ENCODE peak calls at places on chromosomes 4 and X, in five cellular contexts. One of them, this sample, is unnamed.

GRCh38 chr4:10581022-10581421 is 103.5 kb downstream of the CLNK start:
- DNase-seq in adrenal gland: no peak
- DNase-seq in endothelial cell of umbilical vein: no peak
- DNase-seq in right atrium auricular region: no peak
- DNase-seq in brain microvascular endothelial cell: no peak
- DNase-seq in this sample: no peak

GRCh38 chrX:106959897-106960296 is 39.7 kb downstream of the CLDN2 start:
- DNase-seq in adrenal gland: no peak
- DNase-seq in endothelial cell of umbilical vein: peak; percentile 30
- DNase-seq in right atrium auricular region: no peak
- DNase-seq in brain microvascular endothelial cell: peak; percentile 31
- DNase-seq in this sample: no peak

GRCh38 chrX:130051176-130051845 is 59.0 kb downstream of the ELF4 start:
- DNase-seq in adrenal gland: no peak
- DNase-seq in endothelial cell of umbilical vein: no peak
- DNase-seq in right atrium auricular region: no peak
- DNase-seq in brain microvascular endothelial cell: no peak
- DNase-seq in this sample: no peak

GRCh38 chr4:84531689-84532088 is 32.6 kb upstream of the NKX6-1 start:
- DNase-seq in adrenal gland: no peak
- DNase-seq in endothelial cell of umbilical vein: no peak
- DNase-seq in right atrium auricular region: no peak
- DNase-seq in brain microvascular endothelial cell: no peak
- DNase-seq in this sample: no peak

GRCh38 chr4:159608434-159608833 is 505.6 kb downstream of the RAPGEF2 start:
- DNase-seq in adrenal gland: no peak
- DNase-seq in endothelial cell of umbilical vein: no peak
- DNase-seq in right atrium auricular region: no peak
- DNase-seq in brain microvascular endothelial cell: no peak
- DNase-seq in this sample: no peak

GRCh38 chrX:130224810-130225209 is 43.9 kb downstream of the ZNF280C start:
- DNase-seq in adrenal gland: no peak
- DNase-seq in endothelial cell of umbilical vein: no peak
- DNase-seq in right atrium auricular region: no peak
- DNase-seq in brain microvascular endothelial cell: no peak
- DNase-seq in this sample: no peak

GRCh38 chr4:141158219-141158618 is 24.9 kb upstream of the RNF150 start:
- DNase-seq in adrenal gland: no peak
- DNase-seq in endothelial cell of umbilical vein: peak; percentile 37
- DNase-seq in right atrium auricular region: no peak
- DNase-seq in brain microvascular endothelial cell: no peak
- DNase-seq in this sample: no peak

GRCh38 chr4:8192748-8193738 is 6.0 kb upstream of the SH3TC1 start:
- DNase-seq in adrenal gland: peak; percentile 54
- DNase-seq in endothelial cell of umbilical vein: peak; percentile 79
- DNase-seq in right atrium auricular region: no peak
- DNase-seq in brain microvascular endothelial cell: peak; percentile 50
- DNase-seq in this sample: peak; percentile 49

GRCh38 chr4:337932-338758 is 531 bp downstream of the ZNF141 start:
- DNase-seq in adrenal gland: peak; percentile 58
- DNase-seq in endothelial cell of umbilical vein: no peak
- DNase-seq in right atrium auricular region: no peak
- DNase-seq in brain microvascular endothelial cell: peak; percentile 14
- DNase-seq in this sample: no peak

GRCh38 chr4:74473155-74473811 is 28.3 kb downstream of the AREG start:
- DNase-seq in adrenal gland: no peak
- DNase-seq in endothelial cell of umbilical vein: peak; percentile 84
- DNase-seq in right atrium auricular region: no peak
- DNase-seq in brain microvascular endothelial cell: peak; percentile 91
- DNase-seq in this sample: peak; percentile 55

GRCh38 chr4:75289843-75290616 is 224.2 kb downstream of the RCHY1 start:
- DNase-seq in adrenal gland: no peak
- DNase-seq in endothelial cell of umbilical vein: no peak
- DNase-seq in right atrium auricular region: no peak
- DNase-seq in brain microvascular endothelial cell: peak; percentile 9
- DNase-seq in this sample: no peak

GRCh38 chrX:41300758-41301437 is 33.1 kb upstream of the DDX3X start:
- DNase-seq in adrenal gland: no peak
- DNase-seq in endothelial cell of umbilical vein: peak; percentile 7
- DNase-seq in right atrium auricular region: no peak
- DNase-seq in brain microvascular endothelial cell: peak; percentile 49
- DNase-seq in this sample: no peak

GRCh38 chrX:69932323-69932722 is 117.4 kb downstream of the AWAT2 start:
- DNase-seq in adrenal gland: no peak
- DNase-seq in endothelial cell of umbilical vein: no peak
- DNase-seq in right atrium auricular region: no peak
- DNase-seq in brain microvascular endothelial cell: no peak
- DNase-seq in this sample: no peak

GRCh38 chr4:164892018-164892417 is 15.0 kb downstream of the APELA start:
- DNase-seq in adrenal gland: no peak
- DNase-seq in endothelial cell of umbilical vein: no peak
- DNase-seq in right atrium auricular region: no peak
- DNase-seq in brain microvascular endothelial cell: no peak
- DNase-seq in this sample: no peak

GRCh38 chrX:39955621-39956020 is 142.1 kb downstream of the BCOR start:
- DNase-seq in adrenal gland: no peak
- DNase-seq in endothelial cell of umbilical vein: no peak
- DNase-seq in right atrium auricular region: no peak
- DNase-seq in brain microvascular endothelial cell: no peak
- DNase-seq in this sample: no peak

GRCh38 chr4:184417802-184418511 is 56.4 kb downstream of the IRF2 start:
- DNase-seq in adrenal gland: no peak
- DNase-seq in endothelial cell of umbilical vein: peak; percentile 30
- DNase-seq in right atrium auricular region: no peak
- DNase-seq in brain microvascular endothelial cell: peak; percentile 58
- DNase-seq in this sample: peak; percentile 61

GRCh38 chr4:55808187-55808586 is 11.4 kb upstream of the EXOC1L start:
- DNase-seq in adrenal gland: no peak
- DNase-seq in endothelial cell of umbilical vein: no peak
- DNase-seq in right atrium auricular region: no peak
- DNase-seq in brain microvascular endothelial cell: no peak
- DNase-seq in this sample: no peak

GRCh38 chrX:153971632-153972367 is at the start of gene HCFC1:
- DNase-seq in adrenal gland: peak; percentile 96
- DNase-seq in endothelial cell of umbilical vein: peak; percentile 87
- DNase-seq in right atrium auricular region: peak; percentile 95
- DNase-seq in brain microvascular endothelial cell: peak; percentile 81
- DNase-seq in this sample: no peak

GRCh38 chr4:116500225-116500624 is 585.2 kb downstream of the TRAM1L1 start:
- DNase-seq in adrenal gland: no peak
- DNase-seq in endothelial cell of umbilical vein: no peak
- DNase-seq in right atrium auricular region: no peak
- DNase-seq in brain microvascular endothelial cell: no peak
- DNase-seq in this sample: no peak

GRCh38 chrX:100376581-100376980 is 33.5 kb downstream of the PCDH19 start:
- DNase-seq in adrenal gland: no peak
- DNase-seq in endothelial cell of umbilical vein: no peak
- DNase-seq in right atrium auricular region: no peak
- DNase-seq in brain microvascular endothelial cell: no peak
- DNase-seq in this sample: no peak

GRCh38 chrX:77675986-77676385 is 110.0 kb downstream of the ATRX start:
- DNase-seq in adrenal gland: no peak
- DNase-seq in endothelial cell of umbilical vein: no peak
- DNase-seq in right atrium auricular region: no peak
- DNase-seq in brain microvascular endothelial cell: no peak
- DNase-seq in this sample: no peak

GRCh38 chrX:134847133-134847532 is 143.7 kb upstream of the SMIM10 start:
- DNase-seq in adrenal gland: no peak
- DNase-seq in endothelial cell of umbilical vein: no peak
- DNase-seq in right atrium auricular region: no peak
- DNase-seq in brain microvascular endothelial cell: no peak
- DNase-seq in this sample: no peak

GRCh38 chr4:143337600-143338287 is 1.1 kb downstream of the GAB1 start:
- DNase-seq in adrenal gland: peak; percentile 48
- DNase-seq in endothelial cell of umbilical vein: no peak
- DNase-seq in right atrium auricular region: peak; percentile 67
- DNase-seq in brain microvascular endothelial cell: peak; percentile 37
- DNase-seq in this sample: no peak

GRCh38 chr4:115720611-115721010 is 607.2 kb upstream of the NDST4 start:
- DNase-seq in adrenal gland: no peak
- DNase-seq in endothelial cell of umbilical vein: no peak
- DNase-seq in right atrium auricular region: no peak
- DNase-seq in brain microvascular endothelial cell: no peak
- DNase-seq in this sample: no peak

GRCh38 chr4:137390141-137390540 is 142.2 kb downstream of the PCDH18 start:
- DNase-seq in adrenal gland: no peak
- DNase-seq in endothelial cell of umbilical vein: peak; percentile 13
- DNase-seq in right atrium auricular region: no peak
- DNase-seq in brain microvascular endothelial cell: no peak
- DNase-seq in this sample: no peak

GRCh38 chr4:104015680-104016079 is 295.9 kb upstream of the TACR3 start:
- DNase-seq in adrenal gland: no peak
- DNase-seq in endothelial cell of umbilical vein: no peak
- DNase-seq in right atrium auricular region: no peak
- DNase-seq in brain microvascular endothelial cell: no peak
- DNase-seq in this sample: no peak

GRCh38 chr4:170651786-170652185 is 562.0 kb upstream of the AADAT start:
- DNase-seq in adrenal gland: no peak
- DNase-seq in endothelial cell of umbilical vein: no peak
- DNase-seq in right atrium auricular region: no peak
- DNase-seq in brain microvascular endothelial cell: no peak
- DNase-seq in this sample: no peak

GRCh38 chrX:20354505-20354904 is 87.8 kb upstream of the RPS6KA3 start:
- DNase-seq in adrenal gland: no peak
- DNase-seq in endothelial cell of umbilical vein: no peak
- DNase-seq in right atrium auricular region: no peak
- DNase-seq in brain microvascular endothelial cell: no peak
- DNase-seq in this sample: no peak

GRCh38 chr4:75063417-75063816 is 130.5 kb downstream of the PARM1 start:
- DNase-seq in adrenal gland: no peak
- DNase-seq in endothelial cell of umbilical vein: no peak
- DNase-seq in right atrium auricular region: no peak
- DNase-seq in brain microvascular endothelial cell: no peak
- DNase-seq in this sample: no peak

DNA sequence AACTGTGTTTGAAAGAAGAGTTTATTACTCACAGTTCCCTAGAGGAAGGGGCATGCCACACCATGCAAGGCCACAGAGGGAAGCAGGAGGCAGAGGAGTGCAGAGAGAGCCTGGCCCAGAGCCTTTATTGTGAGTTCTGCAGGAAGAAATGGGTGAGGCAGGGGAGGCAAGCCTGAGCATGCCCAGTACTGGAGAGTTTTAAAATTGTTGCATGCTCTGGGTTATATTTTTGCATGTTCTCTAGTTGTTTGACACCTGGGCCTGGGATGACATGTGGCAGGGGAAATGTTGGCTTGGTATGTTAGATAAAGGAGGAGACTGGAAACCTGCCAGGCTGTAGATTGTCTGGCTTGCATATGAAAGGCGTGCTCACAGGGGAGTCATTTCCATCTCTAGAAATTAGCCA is 19.7 kb upstream of the CRMP1 start:
- DNase-seq in adrenal gland: no peak
- DNase-seq in endothelial cell of umbilical vein: no peak
- DNase-seq in right atrium auricular region: no peak
- DNase-seq in brain microvascular endothelial cell: no peak
- DNase-seq in this sample: no peak
- TF ChIP-seq CTCF in adrenal gland: no peak
- TF ChIP-seq CTCF in endothelial cell of umbilical vein: no peak
- TF ChIP-seq CTCF in right atrium auricular region: no peak
- TF ChIP-seq CTCF in brain microvascular endothelial cell: no peak
- TF ChIP-seq CTCF in this sample: no peak

GRCh38 chr4:26204911-26205368 is 115.9 kb upstream of the RBPJ start:
- DNase-seq in adrenal gland: no peak
- DNase-seq in endothelial cell of umbilical vein: no peak
- DNase-seq in right atrium auricular region: no peak
- DNase-seq in brain microvascular endothelial cell: no peak
- DNase-seq in this sample: no peak

GRCh38 chr4:26201119-26201518 is 119.7 kb upstream of the RBPJ start:
- DNase-seq in adrenal gland: no peak
- DNase-seq in endothelial cell of umbilical vein: no peak
- DNase-seq in right atrium auricular region: no peak
- DNase-seq in brain microvascular endothelial cell: no peak
- DNase-seq in this sample: no peak

GRCh38 chr4:26206981-26207380 is 113.8 kb upstream of the RBPJ start:
- DNase-seq in adrenal gland: no peak
- DNase-seq in endothelial cell of umbilical vein: no peak
- DNase-seq in right atrium auricular region: no peak
- DNase-seq in brain microvascular endothelial cell: no peak
- DNase-seq in this sample: no peak

GRCh38 chr4:26206339-26206738 is 114.5 kb upstream of the RBPJ start:
- DNase-seq in adrenal gland: no peak
- DNase-seq in endothelial cell of umbilical vein: peak; percentile 48
- DNase-seq in right atrium auricular region: no peak
- DNase-seq in brain microvascular endothelial cell: peak; percentile 68
- DNase-seq in this sample: no peak

GRCh38 chr4:26204249-26204825 is 116.5 kb upstream of the RBPJ start:
- DNase-seq in adrenal gland: no peak
- DNase-seq in endothelial cell of umbilical vein: no peak
- DNase-seq in right atrium auricular region: no peak
- DNase-seq in brain microvascular endothelial cell: no peak
- DNase-seq in this sample: no peak
- H3K4me3 ChIP-seq in adrenal gland: no peak overlapping the region
- H3K4me3 ChIP-seq in endothelial cell of umbilical vein: no peak overlapping the region
- H3K4me3 ChIP-seq in right atrium auricular region: no peak overlapping the region
- H3K4me3 ChIP-seq in brain microvascular endothelial cell: no peak overlapping the region
- H3K4me3 ChIP-seq in this sample: no peak overlapping the region

GRCh38 chr4:1374706-1375045 is 27.7 kb downstream of the UVSSA start:
- DNase-seq in adrenal gland: no peak
- DNase-seq in endothelial cell of umbilical vein: no peak
- DNase-seq in right atrium auricular region: no peak
- DNase-seq in brain microvascular endothelial cell: no peak
- DNase-seq in this sample: no peak
- H3K36me3 ChIP-seq in adrenal gland: no peaks in the 10 kb centered on the region
- H3K36me3 ChIP-seq in endothelial cell of umbilical vein: no peaks in the 10 kb centered on the region
- H3K36me3 ChIP-seq in right atrium auricular region: peaks cover 15% of the 10 kb centered on the region
- H3K36me3 ChIP-seq in brain microvascular endothelial cell: no peaks in the 10 kb centered on the region
- H3K36me3 ChIP-seq in this sample: no peaks in the 10 kb centered on the region

GRCh38 chrX:110442631-110443030 is 84.0 kb downstream of the RTL9 start:
- DNase-seq in adrenal gland: no peak
- DNase-seq in endothelial cell of umbilical vein: peak; percentile 1
- DNase-seq in right atrium auricular region: no peak
- DNase-seq in brain microvascular endothelial cell: peak; percentile 6
- DNase-seq in this sample: no peak
- TF ChIP-seq CTCF in adrenal gland: no peak
- TF ChIP-seq CTCF in endothelial cell of umbilical vein: no peak
- TF ChIP-seq CTCF in right atrium auricular region: peak; percentile 25
- TF ChIP-seq CTCF in brain microvascular endothelial cell: peak; percentile 56
- TF ChIP-seq CTCF in this sample: no peak

DNA sequence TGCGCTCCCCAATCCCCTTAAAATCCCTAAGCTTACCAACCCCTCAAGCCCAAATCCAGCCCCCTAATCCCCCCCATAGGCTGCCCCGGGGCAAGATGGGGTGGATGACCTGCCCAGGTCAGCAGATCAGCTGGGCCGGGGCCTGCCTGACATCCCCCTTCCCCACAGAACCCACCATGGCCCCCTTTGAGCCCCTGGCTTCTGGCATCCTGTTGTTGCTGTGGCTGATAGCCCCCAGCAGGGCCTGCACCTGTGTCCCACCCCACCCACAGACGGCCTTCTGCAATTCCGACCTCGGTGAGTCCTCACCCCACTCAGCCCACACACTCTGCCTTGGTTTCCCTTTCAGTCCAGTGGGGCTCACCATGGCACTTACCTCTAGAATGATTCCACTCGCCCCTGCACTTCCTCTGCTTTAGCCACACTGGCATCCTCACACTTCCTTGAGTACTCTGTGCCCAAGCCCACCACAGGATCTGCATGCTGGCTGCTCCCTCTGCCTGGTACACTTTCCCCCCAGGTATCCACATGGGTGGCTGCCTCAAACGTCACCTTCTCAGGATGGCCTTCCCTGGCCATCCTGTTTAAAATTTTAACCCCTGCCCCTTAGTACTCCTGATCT is 1.1 kb downstream of the TIMP1 start:
- DNase-seq in adrenal gland: peak; percentile 18
- DNase-seq in endothelial cell of umbilical vein: no peak
- DNase-seq in right atrium auricular region: no peak
- DNase-seq in brain microvascular endothelial cell: no peak
- DNase-seq in this sample: no peak
- H3K4me3 ChIP-seq in adrenal gland: no peak overlapping the region
- H3K4me3 ChIP-seq in endothelial cell of umbilical vein: no peak overlapping the region
- H3K4me3 ChIP-seq in right atrium auricular region: peak overlapping the region; percentile 48
- H3K4me3 ChIP-seq in brain microvascular endothelial cell: peak overlapping the region; percentile 76
- H3K4me3 ChIP-seq in this sample: peak overlapping the region; percentile 72